ENCODE peak calls at places on chromosomes 3 and 15, in four cellular contexts. R is IMR-90, Y is ascending aorta, K is breast epithelium. I is an unnamed sample. For H3K36me3, the result is how much of the 10 kb centered on the place peaks cover.

GRCh38 chr3:122927726-122928125 is 99.8 kb downstream of the SEMA5B start:
- DNase-seq in R (no peak), Y (no peak), K (no peak), I (no peak)

GRCh38 chr15:39581501-39582285 is 814 bp downstream of the THBS1 start:
- DNase-seq in R (peak), Y (no peak), K (peak), I (no peak)

GRCh38 chr15:72062319-72062718 is 55.6 kb downstream of the MYO9A start:
- DNase-seq in R (no peak), Y (no peak), K (no peak), I (no peak)

GRCh38 chr3:187540847-187541246 is 129.3 kb downstream of the SST start:
- DNase-seq in R (no peak), Y (no peak), K (no peak), I (no peak)

GRCh38 chr3:156285626-156286025 is 165.2 kb downstream of the KCNAB1 start:
- DNase-seq in R (no peak), Y (no peak), K (no peak), I (no peak)

GRCh38 chr3:4228295-4228694 is 74.9 kb upstream of the SETMAR start:
- DNase-seq in R (no peak), Y (no peak), K (no peak), I (no peak)

GRCh38 chr3:45464336-45464809 is 76.0 kb downstream of the LARS2 start:
- DNase-seq in R (peak), Y (peak), K (no peak), I (no peak)

GRCh38 chr15:93141373-93141790 is 52.4 kb upstream of the RGMA start:
- DNase-seq in R (no peak), Y (no peak), K (no peak), I (no peak)

GRCh38 chr15:90322531-90322930 is 29.6 kb upstream of the ZNF774 start:
- DNase-seq in R (no peak), Y (no peak), K (no peak), I (no peak)

GRCh38 chr3:101695779-101696372 is 9.4 kb upstream of the RPL24 start:
- DNase-seq in R (peak), Y (no peak), K (no peak), I (no peak)

GRCh38 chr15:60400957-60401356 is 3.2 kb upstream of the ANXA2 start:
- DNase-seq in R (no peak), Y (no peak), K (no peak), I (no peak)

GRCh38 chr3:14126017-14126902 is 1.4 kb downstream of the TMEM43 start:
- DNase-seq in R (no peak), Y (no peak), K (no peak), I (no peak)

GRCh38 chr15:64905119-64905831 is 6.4 kb upstream of the ANKDD1A start:
- DNase-seq in R (peak), Y (no peak), K (peak), I (peak)

GRCh38 chr15:40543631-40544294 is 21.1 kb downstream of the CCDC32 start:
- DNase-seq in R (no peak), Y (no peak), K (no peak), I (peak)

GRCh38 chr3:126852536-126852935 is 130.4 kb upstream of the PLXNA1 start:
- DNase-seq in R (no peak), Y (no peak), K (no peak), I (no peak)

GRCh38 chr15:73852507-73852906 is 20.9 kb upstream of the TBC1D21 start:
- DNase-seq in R (no peak), Y (no peak), K (no peak), I (no peak)

GRCh38 chr3:142489572-142490323 is 41.9 kb upstream of the XRN1 start:
- DNase-seq in R (peak), Y (no peak), K (no peak), I (no peak)

GRCh38 chr3:52022323-52023100 is 26.8 kb upstream of the RPL29 start:
- DNase-seq in R (peak), Y (no peak), K (no peak), I (no peak)

GRCh38 chr15:99103279-99103678 is 1.6 kb upstream of the SYNM start:
- DNase-seq in R (no peak), Y (no peak), K (peak), I (no peak)

GRCh38 chr3:136186330-136186729 is 9.8 kb downstream of the MSL2 start:
- DNase-seq in R (no peak), Y (no peak), K (no peak), I (no peak)

GRCh38 chr3:134353171-134353825 is 20.9 kb downstream of the AMOTL2 start:
- DNase-seq in R (no peak), Y (no peak), K (no peak), I (no peak)

GRCh38 chr15:87293016-87293415 is 963.5 kb downstream of the NTRK3 start:
- DNase-seq in R (no peak), Y (no peak), K (no peak), I (no peak)

GRCh38 chr15:36506733-36507356 is 72.6 kb upstream of the CDIN1 start:
- DNase-seq in R (no peak), Y (no peak), K (no peak), I (no peak)

GRCh38 chr15:100628746-100629145 is 26.4 kb downstream of the ASB7 start:
- DNase-seq in R (no peak), Y (no peak), K (no peak), I (no peak)

GRCh38 chr15:74422723-74423442 is 10.9 kb downstream of the SEMA7A start:
- DNase-seq in R (peak), Y (no peak), K (no peak), I (no peak)

GRCh38 chr3:160473978-160474377 is 24.4 kb upstream of the TRIM59 start:
- DNase-seq in R (peak), Y (no peak), K (no peak), I (no peak)

GRCh38 chr15:99749386-99749785 is 16.1 kb upstream of the LYSMD4 start:
- DNase-seq in R (peak), Y (no peak), K (no peak), I (no peak)

GRCh38 chr15:101528108-101528916 is 38.8 kb upstream of the PCSK6 start:
- DNase-seq in R (no peak), Y (no peak), K (no peak), I (no peak)

GRCh38 chr3:9747267-9747666 is 2.5 kb upstream of the OGG1 start:
- DNase-seq in R (peak), Y (no peak), K (no peak), I (no peak)

GRCh38 chr3:159586587-159587202 is 401.9 kb upstream of the IL12A start:
- DNase-seq in R (peak), Y (no peak), K (no peak), I (no peak)

DNA sequence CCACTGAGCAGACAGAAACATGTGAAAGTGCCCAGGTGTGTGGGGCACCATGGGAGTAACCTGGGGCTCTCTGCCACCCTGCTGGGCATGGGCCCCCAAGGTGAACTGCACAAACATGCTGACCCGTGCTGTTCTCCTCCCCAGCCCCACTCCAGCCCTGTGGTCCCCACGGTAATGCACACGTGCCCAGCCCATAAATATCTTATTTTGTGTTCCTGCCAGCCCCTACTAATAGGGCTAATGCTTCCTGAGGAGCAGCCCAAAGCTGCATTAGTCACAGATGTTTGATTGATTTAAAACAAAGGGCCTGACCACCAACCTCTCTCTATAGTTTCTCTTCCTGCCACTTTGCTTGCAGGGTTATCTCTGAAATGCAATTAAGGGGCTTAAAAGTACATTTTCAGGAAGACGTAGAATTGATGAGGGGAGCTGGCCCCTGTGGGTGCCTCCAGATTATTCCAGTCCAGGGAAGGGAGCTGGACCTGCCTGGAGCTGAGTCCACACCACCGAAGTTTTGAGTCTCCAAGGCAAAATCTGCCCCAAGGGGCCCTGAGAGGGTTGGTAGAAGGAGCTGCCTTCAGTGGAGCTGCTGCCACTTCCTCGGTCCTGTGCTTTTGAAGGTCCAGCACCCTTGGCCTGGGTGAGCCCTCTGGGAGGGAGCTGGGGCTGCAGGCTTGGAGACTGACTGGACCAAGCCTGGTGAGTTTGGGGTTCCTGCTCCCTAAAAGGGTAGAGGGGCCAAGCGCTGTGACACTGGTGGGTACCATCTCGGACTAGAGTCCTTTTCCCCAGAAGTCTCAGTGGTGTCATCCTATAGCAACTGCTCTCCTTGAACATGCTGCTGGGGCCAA is 95.6 kb downstream of the ABHD5 start:
- DNase-seq in R (no peak), Y (no peak), K (no peak), I (no peak)
- H3K4me3 ChIP-seq in R (no peak), Y (no peak), K (no peak), I (no peak)

GRCh38 chr15:58291848-58292247 is 139.9 kb upstream of the LIPC start:
- DNase-seq in R (no peak), Y (no peak), K (no peak), I (no peak)

GRCh38 chr15:58296276-58296675 is 135.5 kb upstream of the LIPC start:
- DNase-seq in R (no peak), Y (no peak), K (no peak), I (no peak)

GRCh38 chr15:58295637-58296036 is 136.2 kb upstream of the LIPC start:
- DNase-seq in R (no peak), Y (no peak), K (no peak), I (no peak)

GRCh38 chr15:58292761-58293175 is 139.0 kb upstream of the LIPC start:
- DNase-seq in R (peak), Y (no peak), K (no peak), I (no peak)

GRCh38 chr15:58293622-58294550 is 137.9 kb upstream of the LIPC start:
- DNase-seq in R (no peak), Y (no peak), K (no peak), I (no peak)
- H3K36me3 ChIP-seq in R (under half), Y (under half), K (under half), I (under half)

DNA sequence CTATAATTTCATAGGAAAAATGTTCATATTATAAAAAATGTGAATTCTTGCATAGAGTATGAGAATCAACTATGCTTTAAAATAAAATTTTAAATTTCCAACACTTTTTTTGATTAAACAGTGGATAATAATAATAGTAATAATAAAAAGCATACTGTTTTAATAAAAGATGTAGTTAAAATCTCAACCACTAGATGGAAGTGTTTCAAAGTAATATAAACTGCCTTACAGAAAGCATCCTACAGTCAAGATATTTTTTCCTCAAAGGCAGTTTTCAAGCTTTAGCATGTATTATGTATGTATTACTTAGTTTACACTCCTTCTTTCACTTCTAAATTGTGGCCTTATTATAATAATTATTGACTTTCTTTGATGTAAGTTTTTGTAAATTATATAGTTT is 217.5 kb downstream of the CHL1 start:
- DNase-seq in R (peak), Y (no peak), K (no peak), I (no peak)
- TF ChIP-seq CTCF in R (peak), Y (no peak), K (peak), I (no peak)

GRCh38 chr3:72262707-72263106 is 477.8 kb upstream of the PROK2 start:
- DNase-seq in R (no peak), Y (no peak), K (no peak), I (no peak)
- H3K4me3 ChIP-seq in R (no peak), Y (no peak), K (no peak), I (no peak)

GRCh38 chr3:48411606-48412374 is 18.1 kb downstream of the PLXNB1 start:
- DNase-seq in R (no peak), Y (no peak), K (peak), I (no peak)

GRCh38 chr3:48408823-48409281 is 21.0 kb downstream of the PLXNB1 start:
- DNase-seq in R (no peak), Y (no peak), K (peak), I (no peak)

GRCh38 chr3:48409291-48410201 is 20.3 kb downstream of the PLXNB1 start:
- DNase-seq in R (no peak), Y (no peak), K (peak), I (no peak)

GRCh38 chr3:48411041-48411588 is 18.8 kb downstream of the PLXNB1 start:
- DNase-seq in R (no peak), Y (no peak), K (peak), I (no peak)

DNA sequence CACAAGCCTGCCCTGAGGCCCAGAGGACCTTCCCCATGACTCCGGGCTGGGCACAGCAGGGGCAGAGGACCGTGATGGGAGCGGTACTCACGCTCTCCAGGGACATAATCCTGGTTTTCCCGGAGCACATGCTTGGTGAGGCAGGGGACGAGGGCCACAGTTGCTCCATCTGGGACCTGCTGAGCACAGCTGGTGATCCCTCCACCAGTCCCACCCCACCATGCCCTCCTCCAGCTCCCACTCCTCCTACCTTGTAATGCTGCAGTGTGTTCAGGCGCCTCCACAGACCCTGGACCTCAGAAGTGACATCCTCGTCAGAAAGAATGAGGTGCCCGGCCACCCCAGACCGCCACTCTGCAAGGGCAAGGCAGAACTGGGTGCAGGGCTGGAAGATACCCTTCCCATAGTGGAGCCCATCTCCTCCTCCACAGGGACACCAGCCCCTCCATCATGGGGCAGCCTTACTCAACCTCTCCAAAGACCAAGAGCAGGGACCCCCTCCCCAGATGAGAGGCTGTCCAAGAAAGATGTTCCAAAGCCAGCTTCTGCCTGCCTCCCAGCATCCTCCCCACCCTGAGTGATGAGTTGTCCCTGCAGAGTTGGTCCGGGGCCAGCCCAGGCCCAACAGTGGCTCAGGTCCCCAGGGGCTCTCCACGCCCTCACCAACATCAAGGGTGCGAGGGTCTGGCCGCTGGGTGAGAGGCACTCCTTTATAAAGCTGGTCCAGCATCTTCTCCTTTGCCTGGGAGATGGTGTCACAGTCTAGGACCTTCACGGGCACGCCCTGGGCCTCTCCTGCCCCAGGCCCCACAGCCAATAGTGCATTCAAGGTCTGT is 19.5 kb downstream of the PLXNB1 start:
- DNase-seq in R (no peak), Y (no peak), K (peak), I (no peak)
- H3K36me3 ChIP-seq in R (half or more), Y (half or more), K (under half), I (under half)

GRCh38 chr15:91980502-91981267 is 127.2 kb downstream of the SLCO3A1 start:
- DNase-seq in R (no peak), Y (no peak), K (no peak), I (no peak)

GRCh38 chr15:91981802-91982201 is 128.3 kb downstream of the SLCO3A1 start:
- DNase-seq in R (no peak), Y (no peak), K (no peak), I (no peak)

GRCh38 chr15:91984006-91984405 is 130.5 kb downstream of the SLCO3A1 start:
- DNase-seq in R (no peak), Y (no peak), K (no peak), I (no peak)

GRCh38 chr15:91985297-91985696 is 131.8 kb downstream of the SLCO3A1 start:
- DNase-seq in R (no peak), Y (no peak), K (no peak), I (no peak)

GRCh38 chr15:91982401-91982800 is 128.9 kb downstream of the SLCO3A1 start:
- DNase-seq in R (peak), Y (no peak), K (no peak), I (no peak)
- TF ChIP-seq CTCF in R (peak), Y (no peak), K (no peak), I (peak)

DNA sequence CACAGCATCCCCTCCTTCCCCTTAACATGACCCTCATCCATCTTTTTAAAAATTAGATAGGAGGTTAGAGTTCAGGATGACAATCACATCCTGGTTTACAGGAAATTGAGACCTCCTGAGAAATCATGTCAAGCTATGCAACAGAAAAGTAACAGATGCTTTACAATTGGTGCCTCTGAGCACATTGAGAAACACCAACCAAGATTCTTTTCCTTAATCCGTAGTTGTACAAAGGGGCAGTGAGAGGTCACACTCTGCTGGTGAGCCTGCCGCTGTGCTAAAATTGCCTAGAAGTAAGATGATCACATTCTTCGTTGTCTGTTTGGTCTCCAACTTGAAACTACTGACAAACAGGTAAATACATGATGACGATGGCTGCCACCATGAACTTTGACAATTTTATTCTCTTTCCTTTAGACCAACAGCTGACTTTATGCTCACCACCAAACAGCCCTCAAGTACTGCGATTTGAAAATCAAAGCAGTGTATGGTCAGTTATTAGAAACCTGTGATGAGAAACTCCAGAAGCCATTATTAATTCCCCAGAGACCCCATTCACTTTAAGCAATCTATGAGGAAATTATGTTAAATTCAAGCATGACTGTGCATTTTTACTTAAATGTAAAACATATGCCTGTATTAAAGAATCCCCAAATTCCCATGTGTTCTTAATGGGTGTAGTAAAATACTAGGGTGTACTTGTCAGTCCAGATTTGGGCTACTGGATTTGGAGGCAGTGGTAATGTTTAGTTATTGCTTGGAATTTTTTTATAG is 210.7 kb upstream of the UBE2E1 start:
- DNase-seq in R (peak), Y (no peak), K (no peak), I (no peak)
- H3K4me3 ChIP-seq in R (no peak), Y (no peak), K (no peak), I (no peak)

GRCh38 chr3:194434503-194434902 is 35.4 kb upstream of the GP5 start:
- DNase-seq in R (no peak), Y (no peak), K (no peak), I (no peak)

DNA sequence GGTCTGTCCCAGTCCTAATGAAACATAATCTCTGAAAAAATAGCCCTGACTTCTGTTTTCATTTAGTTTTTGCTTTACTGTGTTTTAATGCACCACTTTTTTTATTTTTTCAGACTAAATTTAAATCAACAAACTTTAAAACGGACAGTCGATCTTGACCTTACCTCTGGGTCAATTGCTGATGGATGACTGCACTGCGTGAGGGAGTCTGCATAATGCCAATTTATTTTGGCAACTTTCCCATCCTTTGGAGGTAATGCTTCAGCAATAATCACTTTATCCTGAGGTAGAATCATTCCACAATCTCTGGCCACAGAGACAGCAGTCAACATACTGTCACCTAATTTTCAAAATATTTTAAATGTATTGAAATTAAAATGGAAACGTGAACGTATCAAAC is 32.5 kb upstream of the GP5 start:
- DNase-seq in R (no peak), Y (no peak), K (no peak), I (no peak)
- H3K36me3 ChIP-seq in R (half or more), Y (half or more), K (under half), I (under half)

I was measured in GM06990.